ENCODE peak calls at places on chromosomes 12 and 14, in six cellular contexts. One of them, this sample, is unnamed.

GRCh38 chr12:6346235-6346832 is 4.5 kb upstream of the TNFRSF1A start:
- DNase-seq in nephron progenitor cell: no peak
- DNase-seq in A549: no peak
- DNase-seq in GM12864: no peak
- DNase-seq in dorsolateral prefrontal cortex: no peak
- DNase-seq in fibroblast of pulmonary artery: no peak
- DNase-seq in this sample: no peak

GRCh38 chr14:74488788-74489397 is 4.2 kb downstream of the NPC2 start:
- DNase-seq in nephron progenitor cell: no peak
- DNase-seq in A549: no peak
- DNase-seq in GM12864: no peak
- DNase-seq in dorsolateral prefrontal cortex: no peak
- DNase-seq in fibroblast of pulmonary artery: peak; percentile 72
- DNase-seq in this sample: no peak

GRCh38 chr12:1046727-1047126 is 55.7 kb downstream of the ERC1 start:
- DNase-seq in nephron progenitor cell: no peak
- DNase-seq in A549: no peak
- DNase-seq in GM12864: no peak
- DNase-seq in dorsolateral prefrontal cortex: no peak
- DNase-seq in fibroblast of pulmonary artery: peak; percentile 23
- DNase-seq in this sample: no peak

GRCh38 chr12:6199531-6200265 is 502 bp upstream of the CD9 start:
- DNase-seq in nephron progenitor cell: peak; percentile 32
- DNase-seq in A549: peak; percentile 51
- DNase-seq in GM12864: no peak
- DNase-seq in dorsolateral prefrontal cortex: no peak
- DNase-seq in fibroblast of pulmonary artery: no peak
- DNase-seq in this sample: no peak

GRCh38 chr12:53056296-53056695 is 6.4 kb downstream of the TNS2 start:
- DNase-seq in nephron progenitor cell: no peak
- DNase-seq in A549: no peak
- DNase-seq in GM12864: no peak
- DNase-seq in dorsolateral prefrontal cortex: no peak
- DNase-seq in fibroblast of pulmonary artery: no peak
- DNase-seq in this sample: no peak

GRCh38 chr12:44876554-44877275 is 600 bp upstream of the NELL2 start:
- DNase-seq in nephron progenitor cell: peak; percentile 87
- DNase-seq in A549: peak; percentile 33
- DNase-seq in GM12864: no peak
- DNase-seq in dorsolateral prefrontal cortex: peak; percentile 62
- DNase-seq in fibroblast of pulmonary artery: peak; percentile 12
- DNase-seq in this sample: no peak

GRCh38 chr12:101862245-101862644 is 15.1 kb upstream of the DRAM1 start:
- DNase-seq in nephron progenitor cell: no peak
- DNase-seq in A549: no peak
- DNase-seq in GM12864: no peak
- DNase-seq in dorsolateral prefrontal cortex: no peak
- DNase-seq in fibroblast of pulmonary artery: no peak
- DNase-seq in this sample: no peak

GRCh38 chr12:88309546-88309945 is 167.4 kb downstream of the TMTC3 start:
- DNase-seq in nephron progenitor cell: no peak
- DNase-seq in A549: no peak
- DNase-seq in GM12864: no peak
- DNase-seq in dorsolateral prefrontal cortex: no peak
- DNase-seq in fibroblast of pulmonary artery: peak; percentile 78
- DNase-seq in this sample: no peak

GRCh38 chr12:69897744-69898143 is 72.7 kb downstream of the MYRFL start:
- DNase-seq in nephron progenitor cell: no peak
- DNase-seq in A549: no peak
- DNase-seq in GM12864: no peak
- DNase-seq in dorsolateral prefrontal cortex: no peak
- DNase-seq in fibroblast of pulmonary artery: peak; percentile 82
- DNase-seq in this sample: no peak

DNA sequence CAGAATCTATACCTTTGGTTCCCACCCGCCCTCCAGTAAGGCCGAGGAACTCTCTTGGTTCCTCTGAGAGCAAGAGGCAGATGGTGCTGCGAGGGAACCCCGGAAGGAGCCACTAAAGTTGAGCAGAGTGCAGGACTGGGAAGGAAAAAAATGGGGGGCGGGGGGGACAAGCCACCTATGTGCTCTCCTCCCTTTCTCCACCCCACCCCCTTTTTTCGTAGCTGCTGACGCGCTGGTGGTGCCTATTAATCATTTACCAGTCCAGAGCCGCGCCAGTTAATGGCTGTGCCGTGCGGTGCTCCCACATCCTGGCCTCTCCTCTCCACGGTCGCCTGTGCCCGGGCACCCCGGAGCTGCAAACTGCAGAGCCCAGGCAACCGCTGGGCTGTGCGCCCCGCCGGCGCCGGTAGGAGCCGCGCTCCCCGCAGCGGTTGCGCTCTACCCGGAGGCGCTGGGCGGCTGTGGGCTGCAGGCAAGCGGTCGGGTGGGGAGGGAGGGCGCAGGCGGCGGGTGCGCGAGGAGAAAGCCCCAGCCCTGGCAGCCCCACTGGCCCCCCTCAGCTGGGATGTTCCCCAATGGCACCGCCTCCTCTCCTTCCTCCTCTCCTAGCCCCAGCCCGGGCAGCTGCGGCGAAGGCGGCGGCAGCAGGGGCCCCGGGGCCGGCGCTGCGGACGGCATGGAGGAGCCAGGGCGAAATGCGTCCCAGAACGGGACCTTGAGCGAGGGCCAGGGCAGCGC is 1.3 kb downstream of the SSTR1 start:
- DNase-seq in nephron progenitor cell: peak; percentile 68
- DNase-seq in A549: no peak
- DNase-seq in GM12864: no peak
- DNase-seq in dorsolateral prefrontal cortex: peak; percentile 39
- DNase-seq in fibroblast of pulmonary artery: peak; percentile 69
- DNase-seq in this sample: no peak
- TF ChIP-seq CTCF in nephron progenitor cell: peak; percentile 20
- TF ChIP-seq CTCF in A549: no peak
- TF ChIP-seq CTCF in GM12864: no peak
- TF ChIP-seq CTCF in dorsolateral prefrontal cortex: no peak
- TF ChIP-seq CTCF in fibroblast of pulmonary artery: peak; percentile 26
- TF ChIP-seq CTCF in this sample: no peak

GRCh38 chr12:98424726-98425401 is 90.5 kb upstream of the TMPO start:
- DNase-seq in nephron progenitor cell: peak; percentile 65
- DNase-seq in A549: peak; percentile 74
- DNase-seq in GM12864: peak; percentile 8
- DNase-seq in dorsolateral prefrontal cortex: peak; percentile 69
- DNase-seq in fibroblast of pulmonary artery: peak; percentile 93
- DNase-seq in this sample: no peak

GRCh38 chr12:98423963-98424362 is 91.4 kb upstream of the TMPO start:
- DNase-seq in nephron progenitor cell: no peak
- DNase-seq in A549: no peak
- DNase-seq in GM12864: no peak
- DNase-seq in dorsolateral prefrontal cortex: no peak
- DNase-seq in fibroblast of pulmonary artery: no peak
- DNase-seq in this sample: no peak

GRCh38 chr12:98422359-98422758 is 93.0 kb upstream of the TMPO start:
- DNase-seq in nephron progenitor cell: no peak
- DNase-seq in A549: no peak
- DNase-seq in GM12864: no peak
- DNase-seq in dorsolateral prefrontal cortex: no peak
- DNase-seq in fibroblast of pulmonary artery: no peak
- DNase-seq in this sample: no peak

GRCh38 chr12:98421336-98421735 is 94.1 kb upstream of the TMPO start:
- DNase-seq in nephron progenitor cell: no peak
- DNase-seq in A549: no peak
- DNase-seq in GM12864: no peak
- DNase-seq in dorsolateral prefrontal cortex: no peak
- DNase-seq in fibroblast of pulmonary artery: no peak
- DNase-seq in this sample: no peak

GRCh38 chr12:98422809-98423208 is 92.6 kb upstream of the TMPO start:
- DNase-seq in nephron progenitor cell: peak; percentile 22
- DNase-seq in A549: peak; percentile 54
- DNase-seq in GM12864: no peak
- DNase-seq in dorsolateral prefrontal cortex: no peak
- DNase-seq in fibroblast of pulmonary artery: peak; percentile 23
- DNase-seq in this sample: no peak
- TF ChIP-seq CTCF in nephron progenitor cell: peak; percentile 24
- TF ChIP-seq CTCF in A549: peak; percentile 32
- TF ChIP-seq CTCF in GM12864: peak; percentile 2
- TF ChIP-seq CTCF in dorsolateral prefrontal cortex: no peak
- TF ChIP-seq CTCF in fibroblast of pulmonary artery: peak; percentile 38
- TF ChIP-seq CTCF in this sample: no peak

DNA sequence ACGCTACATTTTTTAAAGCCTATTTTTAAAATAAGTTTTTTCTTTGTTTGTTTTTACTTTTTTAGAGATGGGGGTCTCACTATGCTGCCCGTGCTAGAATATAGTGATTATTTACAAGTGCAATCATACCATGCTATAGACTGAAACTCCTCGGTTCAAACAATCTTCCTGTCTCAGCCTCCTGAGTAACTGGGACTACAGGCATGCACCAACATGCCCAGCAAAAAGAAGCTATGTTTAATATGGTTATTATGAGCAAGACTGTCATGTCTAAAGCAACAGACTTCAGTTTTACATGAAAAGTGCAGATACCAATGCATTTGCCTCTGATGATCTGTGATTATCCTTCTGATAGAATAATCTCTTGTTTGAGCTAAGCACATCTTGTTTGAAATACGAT is 45.6 kb upstream of the SGPP1 start:
- DNase-seq in nephron progenitor cell: no peak
- DNase-seq in A549: no peak
- DNase-seq in GM12864: no peak
- DNase-seq in dorsolateral prefrontal cortex: no peak
- DNase-seq in fibroblast of pulmonary artery: no peak
- DNase-seq in this sample: no peak
- TF ChIP-seq CTCF in nephron progenitor cell: no peak
- TF ChIP-seq CTCF in A549: no peak
- TF ChIP-seq CTCF in GM12864: no peak
- TF ChIP-seq CTCF in dorsolateral prefrontal cortex: no peak
- TF ChIP-seq CTCF in fibroblast of pulmonary artery: no peak
- TF ChIP-seq CTCF in this sample: no peak

DNA sequence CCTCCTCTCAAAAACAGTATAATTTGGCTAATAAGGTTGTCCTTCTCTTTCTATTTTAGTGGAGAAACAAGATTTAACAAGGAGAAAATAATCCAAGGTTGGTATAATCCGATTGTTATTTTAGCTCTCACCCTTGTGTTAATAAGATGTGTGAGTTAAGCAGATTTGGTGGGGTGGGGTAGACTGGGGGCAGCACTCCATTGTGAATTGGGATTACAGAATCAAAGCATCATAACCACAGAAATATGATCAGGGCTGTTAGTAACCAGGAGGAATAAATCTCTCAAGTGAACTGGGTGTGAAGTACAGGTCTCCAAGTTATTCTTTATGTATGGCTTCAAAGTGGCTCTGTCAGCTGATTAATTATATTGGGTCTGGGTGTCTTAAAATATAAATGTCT is 10.2 kb downstream of the TIGAR start:
- DNase-seq in nephron progenitor cell: no peak
- DNase-seq in A549: no peak
- DNase-seq in GM12864: no peak
- DNase-seq in dorsolateral prefrontal cortex: no peak
- DNase-seq in fibroblast of pulmonary artery: no peak
- DNase-seq in this sample: no peak
- TF ChIP-seq CTCF in nephron progenitor cell: no peak
- TF ChIP-seq CTCF in A549: no peak
- TF ChIP-seq CTCF in GM12864: no peak
- TF ChIP-seq CTCF in dorsolateral prefrontal cortex: no peak
- TF ChIP-seq CTCF in fibroblast of pulmonary artery: no peak
- TF ChIP-seq CTCF in this sample: no peak

DNA sequence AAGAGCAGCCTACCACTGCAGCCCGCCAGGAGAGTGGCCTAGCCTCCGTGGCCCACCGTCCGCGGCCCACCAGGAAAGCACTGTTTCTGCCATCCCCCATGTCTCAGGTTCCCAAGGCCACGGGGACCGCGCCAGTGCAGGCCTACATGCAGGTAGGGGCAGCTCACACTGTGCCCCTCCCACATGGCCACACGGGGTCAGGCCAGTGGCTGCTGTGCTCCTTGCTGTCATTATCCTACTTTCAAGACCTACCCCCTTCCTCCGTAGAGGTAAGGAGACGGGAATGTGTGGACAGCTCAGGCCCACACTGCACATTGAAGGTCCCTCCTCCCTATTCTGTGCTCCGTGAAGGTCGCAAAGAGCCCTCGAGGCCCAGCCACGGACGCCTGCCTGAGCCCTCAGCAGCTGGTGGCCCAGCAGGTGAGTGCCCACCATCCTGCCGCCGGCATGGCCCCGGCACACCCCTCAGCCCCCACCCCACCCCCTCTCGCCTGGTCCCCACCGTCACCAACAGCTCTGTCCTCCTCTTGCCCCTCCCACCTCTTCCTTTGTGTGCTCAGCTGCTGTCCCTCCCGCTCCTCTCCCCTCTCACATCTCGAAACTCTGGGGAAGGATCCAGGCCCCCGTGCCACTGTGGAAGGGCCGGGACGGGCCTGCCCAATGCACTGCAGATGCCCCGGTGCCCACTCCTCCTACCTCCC is 10.0 kb downstream of the DDX51 start:
- DNase-seq in nephron progenitor cell: no peak
- DNase-seq in A549: peak; percentile 39
- DNase-seq in GM12864: no peak
- DNase-seq in dorsolateral prefrontal cortex: no peak
- DNase-seq in fibroblast of pulmonary artery: no peak
- DNase-seq in this sample: no peak
- TF ChIP-seq CTCF in nephron progenitor cell: no peak
- TF ChIP-seq CTCF in A549: no peak
- TF ChIP-seq CTCF in GM12864: no peak
- TF ChIP-seq CTCF in dorsolateral prefrontal cortex: no peak
- TF ChIP-seq CTCF in fibroblast of pulmonary artery: no peak
- TF ChIP-seq CTCF in this sample: no peak

GRCh38 chr14:24251880-24252288 is 9.5 kb upstream of the TINF2 start:
- DNase-seq in nephron progenitor cell: no peak
- DNase-seq in A549: no peak
- DNase-seq in GM12864: no peak
- DNase-seq in dorsolateral prefrontal cortex: no peak
- DNase-seq in fibroblast of pulmonary artery: peak; percentile 54
- DNase-seq in this sample: no peak
- TF ChIP-seq CTCF in nephron progenitor cell: no peak
- TF ChIP-seq CTCF in A549: no peak
- TF ChIP-seq CTCF in GM12864: no peak
- TF ChIP-seq CTCF in dorsolateral prefrontal cortex: no peak
- TF ChIP-seq CTCF in fibroblast of pulmonary artery: peak; percentile 34
- TF ChIP-seq CTCF in this sample: no peak

DNA sequence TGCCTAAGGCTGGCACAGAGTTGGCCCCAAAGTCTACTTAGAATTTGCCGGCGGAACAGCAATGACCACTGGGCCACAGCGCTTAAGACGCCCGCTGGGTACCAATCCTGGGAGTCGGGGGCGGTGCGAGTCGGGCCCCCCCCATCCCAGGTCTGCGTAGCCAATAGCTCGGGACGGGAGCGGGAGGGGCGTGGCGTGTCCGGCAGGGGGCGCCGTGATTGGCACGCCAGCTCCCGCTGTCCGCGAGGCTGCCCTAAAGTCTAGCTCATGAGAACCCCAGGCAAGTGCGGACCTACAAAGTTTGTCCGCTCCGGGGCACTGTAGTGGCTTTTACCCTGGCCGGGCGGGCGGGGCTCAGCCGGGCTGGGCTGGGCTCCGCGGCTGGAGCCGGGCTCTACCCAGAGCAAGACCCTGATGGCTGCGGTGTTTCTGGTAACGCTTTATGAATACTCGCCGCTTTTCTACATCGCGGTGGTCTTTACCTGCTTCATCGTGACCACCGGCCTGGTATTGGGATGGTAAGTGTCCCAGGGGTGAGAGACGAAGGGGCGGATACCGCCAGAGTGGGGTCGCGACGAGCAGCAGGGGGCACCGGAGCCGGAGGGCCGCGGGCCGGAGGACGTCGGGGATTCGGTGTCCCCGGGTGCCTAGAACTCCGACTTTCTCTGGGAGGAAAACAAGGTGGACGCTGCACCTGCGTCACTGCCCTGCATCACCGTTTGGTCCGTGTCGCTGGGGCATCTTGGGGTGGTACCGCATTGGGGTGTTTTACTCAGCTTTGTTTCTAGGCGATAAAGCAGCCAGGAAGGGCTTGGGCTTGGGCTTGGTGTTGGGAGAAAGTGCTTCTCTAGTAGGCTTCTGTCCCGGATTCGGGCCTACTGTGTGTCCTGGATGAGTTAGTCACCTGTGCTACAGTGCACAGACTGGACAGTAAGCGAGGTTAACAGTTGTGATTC is at the start of gene CGRRF1:
- DNase-seq in nephron progenitor cell: peak; percentile 99
- DNase-seq in A549: peak; percentile 98
- DNase-seq in GM12864: peak; percentile 91
- DNase-seq in dorsolateral prefrontal cortex: peak; percentile 98
- DNase-seq in fibroblast of pulmonary artery: peak; percentile 99
- DNase-seq in this sample: peak; percentile 99
- TF ChIP-seq CTCF in nephron progenitor cell: peak; percentile 40
- TF ChIP-seq CTCF in A549: peak; percentile 33
- TF ChIP-seq CTCF in GM12864: peak; percentile 19
- TF ChIP-seq CTCF in dorsolateral prefrontal cortex: peak; percentile 89
- TF ChIP-seq CTCF in fibroblast of pulmonary artery: no peak
- TF ChIP-seq CTCF in this sample: peak; percentile 74

This sample was measured in osteocyte.